ENCODE peak calls at places on chromosomes 5 and 9, in five cellular contexts. V, I, S, W and A are unnamed samples.

GRCh38 chr5:179240561-179240960 is 104.7 kb downstream of the ADAMTS2 start:
- DNase-seq in V (no peak), I (no peak), S (peak), W (no peak), A (no peak)

GRCh38 chr5:20476016-20476415 is 488.0 kb upstream of the CDH18 start:
- DNase-seq in V (no peak), I (no peak), S (no peak), W (no peak), A (no peak)

GRCh38 chr5:6872441-6873160 is 159.4 kb downstream of the TENT4A start:
- DNase-seq in V (no peak), I (no peak), S (no peak), W (no peak), A (no peak)

GRCh38 chr5:157718529-157718928 is 12.7 kb upstream of the THG1L start:
- DNase-seq in V (no peak), I (no peak), S (no peak), W (peak), A (no peak)

GRCh38 chr9:111743275-111743674 is 51.5 kb downstream of the SHOC1 start:
- DNase-seq in V (no peak), I (no peak), S (no peak), W (peak), A (peak)

GRCh38 chr9:36584626-36585460 is 12.1 kb downstream of the MELK start:
- DNase-seq in V (no peak), I (no peak), S (no peak), W (peak), A (no peak)

GRCh38 chr9:99078731-99079130 is 26.2 kb upstream of the TGFBR1 start:
- DNase-seq in V (no peak), I (no peak), S (no peak), W (no peak), A (no peak)

GRCh38 chr5:15948225-15948624 is 231.4 kb downstream of the MARCHF11 start:
- DNase-seq in V (no peak), I (no peak), S (no peak), W (peak), A (no peak)

GRCh38 chr9:26132913-26133312 is 454.7 kb upstream of the TUSC1 start:
- DNase-seq in V (no peak), I (no peak), S (no peak), W (no peak), A (no peak)

GRCh38 chr5:136128416-136128935 is 4.2 kb upstream of the SMAD5 start:
- DNase-seq in V (no peak), I (no peak), S (no peak), W (no peak), A (no peak)

GRCh38 chr5:157710887-157711286 is 20.3 kb upstream of the THG1L start:
- DNase-seq in V (no peak), I (no peak), S (no peak), W (peak), A (no peak)

GRCh38 chr9:26228273-26228672 is 550.0 kb upstream of the TUSC1 start:
- DNase-seq in V (no peak), I (no peak), S (no peak), W (peak), A (no peak)

GRCh38 chr5:150022163-150022540 is 21.6 kb downstream of the HMGXB3 start:
- DNase-seq in V (no peak), I (no peak), S (peak), W (peak), A (no peak)

GRCh38 chr9:70411141-70411929 is 3.1 kb downstream of the KLF9 start:
- DNase-seq in V (peak), I (no peak), S (peak), W (peak), A (peak)

GRCh38 chr5:51148437-51148836 is 234.8 kb upstream of the ISL1 start:
- DNase-seq in V (no peak), I (no peak), S (no peak), W (no peak), A (no peak)

GRCh38 chr5:110112355-110112754 is 422.6 kb downstream of the MAN2A1 start:
- DNase-seq in V (no peak), I (no peak), S (no peak), W (no peak), A (no peak)

GRCh38 chr9:17742065-17742464 is 163.2 kb downstream of the SH3GL2 start:
- DNase-seq in V (no peak), I (no peak), S (no peak), W (no peak), A (no peak)

GRCh38 chr9:71885467-71885866 is 25.5 kb downstream of the ABHD17B start:
- DNase-seq in V (no peak), I (no peak), S (no peak), W (no peak), A (no peak)

GRCh38 chr9:92982130-92982529 is 34.8 kb downstream of the FGD3 start:
- DNase-seq in V (no peak), I (no peak), S (no peak), W (no peak), A (no peak)

GRCh38 chr9:93676310-93677054 is 100.1 kb downstream of the PHF2 start:
- DNase-seq in V (peak), I (peak), S (peak), W (no peak), A (no peak)

GRCh38 chr9:98818764-98819163 is 11.3 kb downstream of the GALNT12 start:
- DNase-seq in V (no peak), I (no peak), S (no peak), W (no peak), A (no peak)

GRCh38 chr5:73944581-73944980 is 318.6 kb downstream of the ARHGEF28 start:
- DNase-seq in V (no peak), I (no peak), S (no peak), W (no peak), A (no peak)

GRCh38 chr5:56816546-56817081 is 1.3 kb downstream of the MAP3K1 start:
- DNase-seq in V (peak), I (peak), S (peak), W (peak), A (peak)
- TF ChIP-seq POLR2A in V (no peak), I (no peak), S (peak), W (no peak), A (no peak)

GRCh38 chr9:127943011-127943662 is 5.5 kb upstream of the DPM2 start:
- DNase-seq in V (no peak), I (no peak), S (no peak), W (no peak), A (no peak)

GRCh38 chr9:127940598-127940997 is 2.9 kb upstream of the DPM2 start:
- DNase-seq in V (no peak), I (no peak), S (no peak), W (no peak), A (no peak)

GRCh38 chr9:127941062-127941925 is 3.6 kb upstream of the DPM2 start:
- DNase-seq in V (no peak), I (no peak), S (no peak), W (no peak), A (no peak)

GRCh38 chr9:127943746-127944145 is 6.1 kb upstream of the DPM2 start:
- DNase-seq in V (peak), I (peak), S (peak), W (peak), A (peak)

GRCh38 chr9:127942152-127943010 is 4.7 kb upstream of the DPM2 start:
- DNase-seq in V (peak), I (peak), S (peak), W (peak), A (peak)
- TF ChIP-seq POLR2A in V (no peak), I (no peak), S (no peak), W (no peak), A (no peak)

DNA sequence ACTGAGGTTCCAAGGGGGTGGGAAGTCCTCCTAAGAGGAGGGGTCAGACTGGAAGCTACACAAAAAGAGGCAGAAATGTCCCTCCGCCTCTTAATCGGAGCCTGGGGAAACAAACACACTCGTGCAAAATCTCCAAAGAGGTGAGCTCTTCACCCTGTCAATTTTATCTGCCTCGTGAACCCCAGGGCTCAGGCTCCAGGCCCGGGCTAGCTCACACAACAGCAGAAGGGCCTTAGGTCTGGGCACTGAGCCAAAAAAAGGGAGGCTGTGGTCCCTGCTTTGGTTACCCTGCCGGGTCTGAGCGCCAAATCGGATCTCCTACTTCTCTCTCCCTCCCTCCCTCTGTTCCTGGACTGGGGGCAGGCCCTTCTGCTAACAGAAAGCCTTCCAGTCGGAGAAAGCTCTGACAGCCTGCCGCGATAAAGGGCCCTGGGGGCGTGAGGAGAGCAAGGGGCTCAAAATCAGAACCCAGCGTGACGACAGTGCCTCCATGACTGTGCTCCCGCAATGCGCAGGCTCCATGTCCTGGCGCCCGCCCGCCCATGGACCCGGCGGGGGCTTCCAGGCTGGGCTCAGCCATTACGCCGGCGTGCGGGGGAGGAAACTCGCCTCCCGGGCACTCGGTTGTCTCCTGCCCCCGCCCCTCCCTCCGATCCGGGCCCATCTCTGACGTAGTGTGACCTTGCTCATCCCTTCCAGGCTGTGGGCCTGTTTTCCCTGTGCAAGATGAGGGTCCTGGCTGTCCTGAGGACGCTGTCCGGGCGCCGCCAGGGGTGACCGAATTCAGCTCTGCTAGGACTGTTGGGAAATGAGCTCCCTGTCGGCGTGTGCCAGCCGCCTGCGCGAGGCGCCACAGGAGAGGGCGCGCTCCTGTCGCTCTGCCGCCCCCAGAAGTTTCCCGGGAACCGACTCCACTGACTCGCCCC is 865 bp upstream of the SLC22A4 start:
- DNase-seq in V (peak), I (peak), S (peak), W (peak), A (peak)
- TF ChIP-seq POLR2A in V (peak), I (peak), S (peak), W (peak), A (peak)

DNA sequence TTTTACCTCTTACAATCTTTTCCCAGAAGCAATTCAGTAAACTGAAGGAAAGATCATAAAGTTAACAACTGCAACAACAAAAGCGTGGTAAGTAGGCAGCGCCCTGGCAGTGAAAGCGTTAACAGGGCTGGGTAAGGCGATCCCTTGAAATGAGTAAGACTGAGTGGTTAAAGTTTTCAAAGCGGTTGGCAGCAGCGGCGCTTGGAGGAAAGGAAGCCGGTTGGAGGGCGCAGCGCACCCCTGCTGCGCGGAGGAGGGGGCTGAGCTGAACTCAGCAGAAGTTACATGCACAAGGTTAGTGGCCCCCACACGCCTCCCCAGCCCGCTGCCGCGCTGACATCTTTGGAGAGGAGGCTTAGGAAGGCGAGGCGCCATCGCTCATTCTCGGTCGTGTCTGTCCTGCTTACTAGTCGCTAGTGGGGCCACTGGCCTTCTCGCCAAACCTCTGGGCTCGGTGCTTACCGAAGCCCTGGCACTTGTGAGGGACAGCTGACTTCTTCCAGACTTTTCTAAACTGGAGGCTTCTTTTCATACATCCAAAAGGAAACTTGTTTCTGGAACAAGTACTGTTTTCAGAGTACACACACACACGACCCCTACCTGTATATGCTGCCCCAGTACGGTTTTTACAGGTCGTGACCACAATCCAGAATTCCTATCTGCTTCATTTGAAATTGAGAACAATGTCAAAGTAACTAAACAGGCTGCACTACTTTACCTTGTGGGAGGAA is at the start of gene SH3RF2:
- DNase-seq in V (no peak), I (no peak), S (peak), W (peak), A (peak)
- TF ChIP-seq POLR2A in V (no peak), I (no peak), S (peak), W (no peak), A (peak)